ENCODE peak calls at places on chromosomes 1 and 21, in nine cellular contexts. J is ecto neural progenitor cell; G is HTR-8/SVneo; P is posterior vena cava; C is M059J; Y is CD8-positive, alpha-beta T cell; Q is NCI-H1105; A is left colon; E is fibroblast of gingiva. H is an unnamed sample.

GRCh38 chr21:32658524-32658923 is 46.3 kb upstream of the CFAP298 start:
- DNase-seq in E (no peak), J (no peak), A (no peak), C (no peak), Y (no peak), Q (no peak), G (no peak), P (no peak), H (no peak)

GRCh38 chr1:212129781-212130180 is 94.2 kb downstream of the DTL start:
- DNase-seq in C (no peak), P (no peak), G (no peak), E (no peak), Y (no peak), Q (no peak), J (no peak), A (no peak), H (no peak)

GRCh38 chr1:116762781-116763115 is 8.5 kb downstream of the CD2 start:
- DNase-seq in J (no peak), E (no peak), A (no peak), C (no peak), Q (no peak), Y (no peak), P (no peak), G (no peak), H (no peak)

GRCh38 chr1:31788825-31789256 is 24.7 kb upstream of the ADGRB2 start:
- DNase-seq in J (no peak), C (peak; percentile 75), A (no peak), G (peak; percentile 39), Q (no peak), Y (no peak), E (peak; percentile 83), P (no peak), H (peak; percentile 58)

GRCh38 chr1:49016030-49016991 is 239.6 kb upstream of the BEND5 start:
- DNase-seq in G (no peak), J (no peak), E (no peak), P (no peak), Y (no peak), A (no peak), C (no peak), Q (no peak), H (no peak)

GRCh38 chr1:21139601-21140000 is 37.1 kb downstream of the EIF4G3 start:
- DNase-seq in J (no peak), P (no peak), G (no peak), E (no peak), Q (peak; percentile 48), C (no peak), A (no peak), Y (no peak), H (no peak)

GRCh38 chr1:165228111-165228655 is 128.3 kb downstream of the LMX1A start:
- DNase-seq in P (no peak), C (no peak), J (no peak), A (no peak), G (no peak), Y (no peak), E (no peak), Q (no peak), H (no peak)

GRCh38 chr1:235023197-235024044 is 105.2 kb downstream of the TOMM20 start:
- DNase-seq in P (peak; percentile 23), J (no peak), E (no peak), Y (no peak), Q (no peak), C (no peak), A (no peak), G (no peak), H (no peak)

GRCh38 chr1:214793708-214794107 is 190.7 kb downstream of the CENPF start:
- DNase-seq in E (no peak), Y (no peak), C (no peak), P (no peak), J (no peak), G (no peak), A (no peak), Q (no peak), H (no peak)

GRCh38 chr1:234602334-234603220 is 7.4 kb downstream of the IRF2BP2 start:
- DNase-seq in Q (no peak), P (no peak), C (peak; percentile 98), G (no peak), Y (no peak), A (peak; percentile 66), E (peak; percentile 92), J (no peak), H (peak; percentile 95)

GRCh38 chr1:235108876-235109275 is 19.8 kb downstream of the TOMM20 start:
- DNase-seq in A (no peak), J (peak; percentile 37), Y (no peak), P (no peak), G (no peak), C (no peak), Q (no peak), E (no peak), H (no peak)

GRCh38 chr1:47533176-47534039 is 95.6 kb downstream of the FOXD2 start:
- DNase-seq in C (peak; percentile 59), Y (no peak), E (peak; percentile 60), A (no peak), P (peak; percentile 86), Q (no peak), G (peak; percentile 59), J (peak; percentile 86), H (peak; percentile 25)

GRCh38 chr1:162389021-162389818 is 7.7 kb downstream of the C1orf226 start:
- DNase-seq in G (no peak), Q (no peak), C (peak; percentile 80), P (no peak), A (no peak), E (peak; percentile 65), J (peak; percentile 69), Y (no peak), H (peak; percentile 41)

GRCh38 chr1:159826436-159827101 is at the start of gene SLAMF8:
- DNase-seq in J (no peak), P (no peak), C (no peak), G (no peak), A (peak; percentile 34), E (no peak), Y (peak; percentile 57), Q (no peak), H (no peak)

GRCh38 chr1:4601986-4602385 is 52.4 kb upstream of the AJAP1 start:
- DNase-seq in G (no peak), Y (no peak), J (no peak), Q (no peak), C (no peak), P (no peak), E (no peak), A (no peak), H (no peak)

GRCh38 chr1:85153149-85153891 is 47.5 kb downstream of the SYDE2 start:
- DNase-seq in J (no peak), P (no peak), Q (no peak), E (no peak), A (no peak), G (no peak), Y (no peak), C (no peak), H (no peak)

GRCh38 chr1:89607888-89608626 is 24.9 kb upstream of the LRRC8C start:
- DNase-seq in Q (no peak), C (no peak), E (no peak), G (no peak), P (no peak), J (no peak), Y (peak; percentile 78), A (no peak), H (no peak)

GRCh38 chr1:37186246-37186756 is 152.0 kb upstream of the GRIK3 start:
- DNase-seq in G (no peak), Q (no peak), C (no peak), E (no peak), P (no peak), Y (no peak), A (no peak), J (no peak), H (no peak)